ENCODE peak calls at places on chromosomes 5 and 9, in six cellular contexts. F is A549, R is stomach, E is heart left ventricle, Y is prostate gland, M is body of pancreas. I is an unnamed sample.

GRCh38 chr9:110049699-110050450 is 158.1 kb downstream of the C9orf152 start:
- DNase-seq in F (no peak), R (peak; percentile 41), E (peak; percentile 44), Y (no peak), M (peak; percentile 23), I (peak; percentile 36)

GRCh38 chr5:157458835-157459234 is 1.2 kb upstream of the NIPAL4 start:
- DNase-seq in F (no peak), R (no peak), E (no peak), Y (no peak), M (no peak), I (no peak)

GRCh38 chr9:111516061-111516465 is 8.9 kb upstream of the ZNF483 start:
- DNase-seq in F (peak; percentile 28), R (no peak), E (no peak), Y (no peak), M (no peak), I (no peak)

GRCh38 chr5:4662845-4663244 is 477.3 kb upstream of the ADAMTS16 start:
- DNase-seq in F (no peak), R (no peak), E (no peak), Y (no peak), M (no peak), I (no peak)

GRCh38 chr9:7974335-7975005 is 174.9 kb upstream of the DMAC1 start:
- DNase-seq in F (no peak), R (no peak), E (no peak), Y (no peak), M (peak; percentile 16), I (peak; percentile 77)

GRCh38 chr9:95070549-95071021 is 246.9 kb downstream of the FANCC start:
- DNase-seq in F (peak; percentile 57), R (peak; percentile 10), E (no peak), Y (no peak), M (no peak), I (no peak)

GRCh38 chr5:157592594-157592993 is 17.0 kb upstream of the ADAM19 start:
- DNase-seq in F (no peak), R (no peak), E (no peak), Y (no peak), M (no peak), I (peak; percentile 65)

GRCh38 chr9:119556129-119556875 is 187.1 kb upstream of the BRINP1 start:
- DNase-seq in F (peak; percentile 44), R (peak; percentile 74), E (peak; percentile 66), Y (peak; percentile 50), M (peak; percentile 65), I (peak; percentile 24)

GRCh38 chr5:135578685-135579341 is at the start of gene CXCL14:
- DNase-seq in F (no peak), R (no peak), E (peak; percentile 43), Y (peak; percentile 15), M (peak; percentile 20), I (peak; percentile 59)

GRCh38 chr9:91360551-91361293 is 996 bp downstream of the AUH start:
- DNase-seq in F (no peak), R (no peak), E (no peak), Y (no peak), M (no peak), I (no peak)

GRCh38 chr5:124453221-124454032 is 293.0 kb downstream of the ZNF608 start:
- DNase-seq in F (no peak), R (no peak), E (no peak), Y (no peak), M (no peak), I (no peak)

GRCh38 chr9:91119679-91120078 is 242.0 kb downstream of the AUH start:
- DNase-seq in F (no peak), R (no peak), E (no peak), Y (no peak), M (no peak), I (no peak)

GRCh38 chr5:176817369-176817841 is 7.0 kb downstream of the UNC5A start:
- DNase-seq in F (no peak), R (no peak), E (no peak), Y (no peak), M (no peak), I (no peak)

GRCh38 chr9:134420281-134420835 is 94.1 kb downstream of the RXRA start:
- DNase-seq in F (no peak), R (no peak), E (no peak), Y (no peak), M (no peak), I (no peak)

GRCh38 chr9:134418986-134419683 is 92.9 kb downstream of the RXRA start:
- DNase-seq in F (no peak), R (no peak), E (no peak), Y (no peak), M (no peak), I (no peak)

GRCh38 chr9:134418354-134418753 is 92.1 kb downstream of the RXRA start:
- DNase-seq in F (no peak), R (no peak), E (no peak), Y (no peak), M (no peak), I (no peak)

GRCh38 chr9:134420974-134421432 is 94.7 kb downstream of the RXRA start:
- DNase-seq in F (no peak), R (no peak), E (no peak), Y (no peak), M (no peak), I (no peak)

GRCh38 chr9:134419684-134420076 is 93.4 kb downstream of the RXRA start:
- DNase-seq in F (peak; percentile 39), R (no peak), E (no peak), Y (no peak), M (no peak), I (no peak)
- H3K4me1 ChIP-seq in F (peaks cover 18% of the 10 kb centered on the region), R (peaks cover 61% of the 10 kb centered on the region), E (peaks cover 10% of the 10 kb centered on the region), Y (peaks cover 17% of the 10 kb centered on the region), M (peaks cover 14% of the 10 kb centered on the region), I (no peaks in the 10 kb centered on the region)

GRCh38 chr5:137498301-137498735 is 808 bp downstream of the SPOCK1 start:
- DNase-seq in F (peak; percentile 19), R (no peak), E (peak; percentile 32), Y (peak; percentile 11), M (no peak), I (no peak)

GRCh38 chr5:137500616-137501225 is 1.6 kb upstream of the SPOCK1 start:
- DNase-seq in F (no peak), R (no peak), E (no peak), Y (no peak), M (no peak), I (no peak)

GRCh38 chr5:137496919-137497318 is 2.2 kb downstream of the SPOCK1 start:
- DNase-seq in F (no peak), R (no peak), E (no peak), Y (no peak), M (no peak), I (no peak)

GRCh38 chr5:137497396-137498290 is 1.5 kb downstream of the SPOCK1 start:
- DNase-seq in F (peak; percentile 35), R (no peak), E (no peak), Y (peak; percentile 9), M (no peak), I (no peak)

DNA sequence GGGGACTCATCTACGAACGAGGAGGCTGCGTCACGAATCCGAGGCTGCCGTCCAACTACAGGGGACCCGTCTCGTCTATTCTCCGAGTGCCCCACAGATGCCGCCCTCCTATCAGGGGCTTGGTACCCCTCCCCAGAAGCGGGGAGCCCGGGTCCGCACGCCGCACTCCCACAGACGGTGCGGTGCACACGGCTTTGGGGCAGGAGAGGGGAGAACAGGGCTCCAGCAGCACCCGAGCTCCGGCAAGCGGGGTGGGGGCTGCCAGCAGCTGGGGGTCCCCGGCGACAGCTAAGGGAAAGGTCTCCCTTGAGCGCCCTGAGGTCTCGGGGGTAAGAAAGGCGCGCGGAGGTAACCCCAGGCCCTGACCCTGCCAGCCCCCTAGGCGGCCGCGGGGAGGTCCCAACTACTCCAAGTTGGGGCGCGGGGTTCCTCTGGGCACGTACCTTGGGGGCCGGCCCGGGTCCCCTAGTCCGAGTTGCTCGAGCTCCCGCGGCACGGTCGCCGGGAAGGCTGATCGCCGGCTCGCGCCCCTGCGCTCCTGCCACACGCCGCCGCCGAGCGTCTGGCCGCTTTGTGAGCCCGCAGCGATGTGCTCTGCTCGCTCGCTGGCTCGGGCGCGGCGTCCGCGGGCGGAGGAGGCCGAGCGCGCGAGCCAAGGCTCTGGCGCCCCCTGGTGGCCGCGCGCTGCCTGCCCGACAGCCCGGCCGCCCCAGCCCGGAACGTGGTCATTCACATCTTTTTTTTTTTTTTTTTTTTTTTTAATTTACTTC is at the start of gene SPOCK1:
- DNase-seq in F (peak; percentile 75), R (peak; percentile 73), E (peak; percentile 68), Y (peak; percentile 68), M (peak; percentile 72), I (peak; percentile 74)
- TF ChIP-seq POLR2A in F (no peak), R (no peak), E (peak; percentile 27), Y (no peak), M (no peak), I (no peak)

DNA sequence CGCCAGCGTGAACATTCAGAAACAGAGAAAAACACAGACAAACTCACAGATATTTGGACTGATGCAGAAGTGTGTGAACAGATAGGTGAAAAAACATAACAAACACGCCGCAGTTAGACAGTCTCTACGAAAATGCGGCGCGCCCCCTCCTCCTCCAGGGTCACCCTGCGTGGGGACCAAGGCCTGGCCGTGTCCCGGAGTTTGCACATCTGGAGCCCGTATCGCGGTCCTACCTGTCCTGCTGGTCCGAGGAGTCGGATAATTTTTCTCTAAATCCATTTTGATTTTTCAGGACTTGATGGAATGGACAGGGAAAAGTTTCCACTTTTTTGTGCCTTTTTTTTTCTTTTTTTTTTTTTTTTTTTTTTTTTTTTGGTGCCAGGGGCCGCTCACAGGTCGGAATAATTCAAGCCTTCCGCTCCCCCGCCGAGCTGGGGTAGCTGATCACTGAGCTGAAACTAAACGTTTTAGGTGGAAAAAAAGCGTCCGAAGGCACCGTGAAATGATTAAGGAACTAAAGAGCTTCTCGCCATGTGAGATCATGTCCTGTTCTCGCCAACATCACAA is at the start of gene PAX5:
- DNase-seq in F (no peak), R (no peak), E (no peak), Y (no peak), M (no peak), I (peak; percentile 79)
- H3K4me3 ChIP-seq in F (peak within 1 kb of the TSS; percentile 50), R (peak within 1 kb of the TSS; percentile 11), E (peak within 1 kb of the TSS; percentile 7), Y (peak within 1 kb of the TSS; percentile 8), M (no peak within 1 kb of the TSS), I (peak within 1 kb of the TSS; percentile 58)

GRCh38 chr9:12815895-12816294 is 41.1 kb downstream of the LURAP1L start:
- DNase-seq in F (peak; percentile 31), R (no peak), E (no peak), Y (no peak), M (no peak), I (no peak)
- H3K4me1 ChIP-seq in F (peaks cover 72% of the 10 kb centered on the region), R (peaks cover 77% of the 10 kb centered on the region), E (peaks cover 5% of the 10 kb centered on the region), Y (no peaks in the 10 kb centered on the region), M (peaks cover 55% of the 10 kb centered on the region), I (peaks cover 43% of the 10 kb centered on the region)

GRCh38 chr5:126680215-126680817 is 79.6 kb downstream of the PHAX start:
- DNase-seq in F (no peak), R (no peak), E (no peak), Y (no peak), M (no peak), I (no peak)
- TF ChIP-seq POLR2A in F (no peak), R (no peak), E (no peak), Y (no peak), M (no peak), I (no peak)